ENCODE peak calls at places on chromosomes 7 and 10, in eight cellular contexts. One of them, this sample, is unnamed.

GRCh38 chr7:149856583-149856982 is 17.2 kb upstream of the ATP6V0E2 start:
- DNase-seq in activated naive CD8-positive, alpha-beta T cell treated with anti-CD3 and anti-CD28 coated beads, Interleukin-2, amount 50 U/mL, for 24 hours: no peak
- DNase-seq in T-helper 9 cell: no peak
- DNase-seq in NCI-H1930: no peak
- DNase-seq in anterior cingulate cortex: no peak
- DNase-seq in adrenal gland: no peak
- DNase-seq in Peyer's patch: peak
- DNase-seq in Calu3: no peak
- DNase-seq in this sample: no peak

GRCh38 chr10:102375250-102375649 is 20.3 kb upstream of the NFKB2 start:
- DNase-seq in T-helper 9 cell: no peak
- DNase-seq in adrenal gland: no peak
- DNase-seq in activated naive CD8-positive, alpha-beta T cell treated with anti-CD3 and anti-CD28 coated beads, Interleukin-2, amount 50 U/mL, for 24 hours: no peak
- DNase-seq in Peyer's patch: no peak
- DNase-seq in Calu3: no peak
- DNase-seq in NCI-H1930: no peak
- DNase-seq in anterior cingulate cortex: no peak
- DNase-seq in this sample: no peak

GRCh38 chr10:26157734-26158133 is 58.8 kb upstream of the GAD2 start:
- DNase-seq in adrenal gland: no peak
- DNase-seq in NCI-H1930: no peak
- DNase-seq in T-helper 9 cell: no peak
- DNase-seq in Calu3: peak
- DNase-seq in activated naive CD8-positive, alpha-beta T cell treated with anti-CD3 and anti-CD28 coated beads, Interleukin-2, amount 50 U/mL, for 24 hours: no peak
- DNase-seq in anterior cingulate cortex: no peak
- DNase-seq in Peyer's patch: no peak
- DNase-seq in this sample: no peak

GRCh38 chr10:7520496-7521485 is 110.0 kb upstream of the SFMBT2 start:
- DNase-seq in Calu3: no peak
- DNase-seq in T-helper 9 cell: no peak
- DNase-seq in adrenal gland: no peak
- DNase-seq in Peyer's patch: no peak
- DNase-seq in anterior cingulate cortex: no peak
- DNase-seq in activated naive CD8-positive, alpha-beta T cell treated with anti-CD3 and anti-CD28 coated beads, Interleukin-2, amount 50 U/mL, for 24 hours: no peak
- DNase-seq in NCI-H1930: no peak
- DNase-seq in this sample: no peak

GRCh38 chr10:490891-491571 is 198.4 kb downstream of the DIP2C start:
- DNase-seq in Calu3: no peak
- DNase-seq in T-helper 9 cell: no peak
- DNase-seq in adrenal gland: peak
- DNase-seq in Peyer's patch: peak
- DNase-seq in anterior cingulate cortex: peak
- DNase-seq in activated naive CD8-positive, alpha-beta T cell treated with anti-CD3 and anti-CD28 coated beads, Interleukin-2, amount 50 U/mL, for 24 hours: no peak
- DNase-seq in NCI-H1930: no peak
- DNase-seq in this sample: no peak

GRCh38 chr10:60883187-60883586 is 60.8 kb downstream of the RHOBTB1 start:
- DNase-seq in T-helper 9 cell: no peak
- DNase-seq in NCI-H1930: no peak
- DNase-seq in Calu3: peak
- DNase-seq in activated naive CD8-positive, alpha-beta T cell treated with anti-CD3 and anti-CD28 coated beads, Interleukin-2, amount 50 U/mL, for 24 hours: no peak
- DNase-seq in Peyer's patch: peak
- DNase-seq in anterior cingulate cortex: no peak
- DNase-seq in adrenal gland: no peak
- DNase-seq in this sample: no peak

GRCh38 chr7:108380527-108380926 is 75.7 kb downstream of the NRCAM start:
- DNase-seq in Peyer's patch: no peak
- DNase-seq in activated naive CD8-positive, alpha-beta T cell treated with anti-CD3 and anti-CD28 coated beads, Interleukin-2, amount 50 U/mL, for 24 hours: no peak
- DNase-seq in adrenal gland: no peak
- DNase-seq in Calu3: no peak
- DNase-seq in NCI-H1930: no peak
- DNase-seq in anterior cingulate cortex: no peak
- DNase-seq in T-helper 9 cell: no peak
- DNase-seq in this sample: no peak

GRCh38 chr10:31261502-31262311 is 57.3 kb upstream of the ZEB1 start:
- DNase-seq in Peyer's patch: no peak
- DNase-seq in T-helper 9 cell: no peak
- DNase-seq in anterior cingulate cortex: no peak
- DNase-seq in adrenal gland: no peak
- DNase-seq in NCI-H1930: no peak
- DNase-seq in activated naive CD8-positive, alpha-beta T cell treated with anti-CD3 and anti-CD28 coated beads, Interleukin-2, amount 50 U/mL, for 24 hours: no peak
- DNase-seq in Calu3: no peak
- DNase-seq in this sample: no peak

GRCh38 chr10:88553116-88553752 is 29.9 kb downstream of the RNLS start:
- DNase-seq in anterior cingulate cortex: peak
- DNase-seq in T-helper 9 cell: peak
- DNase-seq in NCI-H1930: peak
- DNase-seq in Calu3: peak
- DNase-seq in activated naive CD8-positive, alpha-beta T cell treated with anti-CD3 and anti-CD28 coated beads, Interleukin-2, amount 50 U/mL, for 24 hours: peak
- DNase-seq in adrenal gland: peak
- DNase-seq in Peyer's patch: peak
- DNase-seq in this sample: no peak

GRCh38 chr10:54940418-54940817 is 139.4 kb upstream of the PCDH15 start:
- DNase-seq in Calu3: no peak
- DNase-seq in NCI-H1930: no peak
- DNase-seq in Peyer's patch: no peak
- DNase-seq in adrenal gland: no peak
- DNase-seq in activated naive CD8-positive, alpha-beta T cell treated with anti-CD3 and anti-CD28 coated beads, Interleukin-2, amount 50 U/mL, for 24 hours: no peak
- DNase-seq in anterior cingulate cortex: no peak
- DNase-seq in T-helper 9 cell: no peak
- DNase-seq in this sample: no peak

GRCh38 chr7:20928022-20928421 is 141.3 kb upstream of the SP8 start:
- DNase-seq in T-helper 9 cell: no peak
- DNase-seq in Peyer's patch: no peak
- DNase-seq in anterior cingulate cortex: no peak
- DNase-seq in adrenal gland: no peak
- DNase-seq in activated naive CD8-positive, alpha-beta T cell treated with anti-CD3 and anti-CD28 coated beads, Interleukin-2, amount 50 U/mL, for 24 hours: no peak
- DNase-seq in Calu3: no peak
- DNase-seq in NCI-H1930: no peak
- DNase-seq in this sample: no peak

GRCh38 chr7:70696139-70696782 is 435.7 kb upstream of the GALNT17 start:
- DNase-seq in T-helper 9 cell: no peak
- DNase-seq in NCI-H1930: peak
- DNase-seq in activated naive CD8-positive, alpha-beta T cell treated with anti-CD3 and anti-CD28 coated beads, Interleukin-2, amount 50 U/mL, for 24 hours: no peak
- DNase-seq in Calu3: no peak
- DNase-seq in anterior cingulate cortex: no peak
- DNase-seq in Peyer's patch: no peak
- DNase-seq in adrenal gland: no peak
- DNase-seq in this sample: no peak

GRCh38 chr10:6553937-6554336 is 26.1 kb downstream of the PRKCQ start:
- DNase-seq in activated naive CD8-positive, alpha-beta T cell treated with anti-CD3 and anti-CD28 coated beads, Interleukin-2, amount 50 U/mL, for 24 hours: no peak
- DNase-seq in Peyer's patch: no peak
- DNase-seq in NCI-H1930: no peak
- DNase-seq in anterior cingulate cortex: no peak
- DNase-seq in T-helper 9 cell: no peak
- DNase-seq in adrenal gland: no peak
- DNase-seq in Calu3: no peak
- DNase-seq in this sample: no peak

GRCh38 chr10:75984067-75984466 is 552.6 kb downstream of the LRMDA start:
- DNase-seq in activated naive CD8-positive, alpha-beta T cell treated with anti-CD3 and anti-CD28 coated beads, Interleukin-2, amount 50 U/mL, for 24 hours: no peak
- DNase-seq in NCI-H1930: no peak
- DNase-seq in Calu3: no peak
- DNase-seq in anterior cingulate cortex: no peak
- DNase-seq in Peyer's patch: no peak
- DNase-seq in T-helper 9 cell: no peak
- DNase-seq in adrenal gland: no peak
- DNase-seq in this sample: no peak

GRCh38 chr10:60502621-60503020 is 112.9 kb upstream of the ANK3 start:
- DNase-seq in adrenal gland: no peak
- DNase-seq in Peyer's patch: no peak
- DNase-seq in activated naive CD8-positive, alpha-beta T cell treated with anti-CD3 and anti-CD28 coated beads, Interleukin-2, amount 50 U/mL, for 24 hours: no peak
- DNase-seq in T-helper 9 cell: no peak
- DNase-seq in Calu3: no peak
- DNase-seq in NCI-H1930: no peak
- DNase-seq in anterior cingulate cortex: no peak
- DNase-seq in this sample: no peak

GRCh38 chr10:123478112-123478511 is 188.0 kb upstream of the GPR26 start:
- DNase-seq in Calu3: no peak
- DNase-seq in Peyer's patch: no peak
- DNase-seq in adrenal gland: no peak
- DNase-seq in activated naive CD8-positive, alpha-beta T cell treated with anti-CD3 and anti-CD28 coated beads, Interleukin-2, amount 50 U/mL, for 24 hours: no peak
- DNase-seq in T-helper 9 cell: no peak
- DNase-seq in anterior cingulate cortex: no peak
- DNase-seq in NCI-H1930: no peak
- DNase-seq in this sample: no peak

GRCh38 chr10:117241541-117242462 is 888 bp downstream of the SLC18A2 start:
- DNase-seq in activated naive CD8-positive, alpha-beta T cell treated with anti-CD3 and anti-CD28 coated beads, Interleukin-2, amount 50 U/mL, for 24 hours: no peak
- DNase-seq in Peyer's patch: peak
- DNase-seq in T-helper 9 cell: no peak
- DNase-seq in NCI-H1930: no peak
- DNase-seq in anterior cingulate cortex: no peak
- DNase-seq in adrenal gland: no peak
- DNase-seq in Calu3: no peak
- DNase-seq in this sample: no peak

GRCh38 chr10:59536151-59536550 is 173.5 kb downstream of the SLC16A9 start:
- DNase-seq in Calu3: no peak
- DNase-seq in T-helper 9 cell: no peak
- DNase-seq in adrenal gland: peak
- DNase-seq in activated naive CD8-positive, alpha-beta T cell treated with anti-CD3 and anti-CD28 coated beads, Interleukin-2, amount 50 U/mL, for 24 hours: no peak
- DNase-seq in Peyer's patch: no peak
- DNase-seq in anterior cingulate cortex: no peak
- DNase-seq in NCI-H1930: no peak
- DNase-seq in this sample: no peak

GRCh38 chr7:82729172-82730030 is 285.8 kb upstream of the CACNA2D1 start:
- DNase-seq in Calu3: peak
- DNase-seq in activated naive CD8-positive, alpha-beta T cell treated with anti-CD3 and anti-CD28 coated beads, Interleukin-2, amount 50 U/mL, for 24 hours: no peak
- DNase-seq in adrenal gland: no peak
- DNase-seq in anterior cingulate cortex: no peak
- DNase-seq in NCI-H1930: no peak
- DNase-seq in Peyer's patch: no peak
- DNase-seq in T-helper 9 cell: no peak
- DNase-seq in this sample: peak

GRCh38 chr7:44282601-44283171 is 42.7 kb downstream of the CAMK2B start:
- DNase-seq in activated naive CD8-positive, alpha-beta T cell treated with anti-CD3 and anti-CD28 coated beads, Interleukin-2, amount 50 U/mL, for 24 hours: no peak
- DNase-seq in NCI-H1930: no peak
- DNase-seq in anterior cingulate cortex: no peak
- DNase-seq in Peyer's patch: peak
- DNase-seq in adrenal gland: peak
- DNase-seq in T-helper 9 cell: no peak
- DNase-seq in Calu3: no peak
- DNase-seq in this sample: no peak

GRCh38 chr7:21844742-21845141 is 101.0 kb downstream of the CDCA7L start:
- DNase-seq in NCI-H1930: no peak
- DNase-seq in Calu3: no peak
- DNase-seq in T-helper 9 cell: no peak
- DNase-seq in activated naive CD8-positive, alpha-beta T cell treated with anti-CD3 and anti-CD28 coated beads, Interleukin-2, amount 50 U/mL, for 24 hours: no peak
- DNase-seq in adrenal gland: no peak
- DNase-seq in anterior cingulate cortex: no peak
- DNase-seq in Peyer's patch: no peak
- DNase-seq in this sample: no peak

GRCh38 chr7:107934991-107935770 is 44.2 kb downstream of the DLD start:
- DNase-seq in activated naive CD8-positive, alpha-beta T cell treated with anti-CD3 and anti-CD28 coated beads, Interleukin-2, amount 50 U/mL, for 24 hours: no peak
- DNase-seq in anterior cingulate cortex: no peak
- DNase-seq in Peyer's patch: no peak
- DNase-seq in T-helper 9 cell: no peak
- DNase-seq in Calu3: no peak
- DNase-seq in adrenal gland: no peak
- DNase-seq in NCI-H1930: no peak
- DNase-seq in this sample: no peak

GRCh38 chr10:132707121-132707775 is 78.7 kb downstream of the NKX6-2 start:
- DNase-seq in NCI-H1930: no peak
- DNase-seq in activated naive CD8-positive, alpha-beta T cell treated with anti-CD3 and anti-CD28 coated beads, Interleukin-2, amount 50 U/mL, for 24 hours: no peak
- DNase-seq in T-helper 9 cell: no peak
- DNase-seq in anterior cingulate cortex: no peak
- DNase-seq in Peyer's patch: peak
- DNase-seq in Calu3: peak
- DNase-seq in adrenal gland: no peak
- DNase-seq in this sample: no peak